ENCODE peak calls at places on chromosomes 1 and 21, in nine cellular contexts. One of them, this sample, is unnamed.
A peak's percentile ranks its signal among the peaks of the same experiment; 100 is the strongest.

GRCh38 chr1:243316366-243316989 is 60.6 kb downstream of the SDCCAG8 start:
- DNase-seq in cardiac muscle cell: no peak
- DNase-seq in dorsolateral prefrontal cortex: peak; percentile 91
- DNase-seq in osteoblast: no peak
- DNase-seq in BE2C: no peak
- DNase-seq in fibroblast of lung: no peak
- DNase-seq in epithelial cell of proximal tubule: no peak
- DNase-seq in CD4-positive, alpha-beta T cell: no peak
- DNase-seq in AG10803: no peak
- DNase-seq in this sample: peak; percentile 39

GRCh38 chr1:76086109-76086508 is 11.6 kb downstream of the ST6GALNAC3 start:
- DNase-seq in BE2C: no peak
- DNase-seq in fibroblast of lung: peak; percentile 22
- DNase-seq in AG10803: no peak
- DNase-seq in dorsolateral prefrontal cortex: no peak
- DNase-seq in osteoblast: no peak
- DNase-seq in cardiac muscle cell: no peak
- DNase-seq in CD4-positive, alpha-beta T cell: no peak
- DNase-seq in epithelial cell of proximal tubule: no peak
- DNase-seq in this sample: no peak

GRCh38 chr1:92482665-92483441 is 3.9 kb downstream of the GFI1 start:
- DNase-seq in AG10803: no peak
- DNase-seq in BE2C: no peak
- DNase-seq in epithelial cell of proximal tubule: no peak
- DNase-seq in fibroblast of lung: no peak
- DNase-seq in osteoblast: peak; percentile 88
- DNase-seq in dorsolateral prefrontal cortex: no peak
- DNase-seq in cardiac muscle cell: peak; percentile 16
- DNase-seq in CD4-positive, alpha-beta T cell: peak; percentile 32
- DNase-seq in this sample: peak; percentile 57

GRCh38 chr1:110060034-110060661 is 10.3 kb downstream of the ALX3 start:
- DNase-seq in AG10803: no peak
- DNase-seq in dorsolateral prefrontal cortex: no peak
- DNase-seq in osteoblast: no peak
- DNase-seq in BE2C: peak; percentile 41
- DNase-seq in cardiac muscle cell: peak; percentile 38
- DNase-seq in fibroblast of lung: peak; percentile 9
- DNase-seq in CD4-positive, alpha-beta T cell: peak; percentile 69
- DNase-seq in epithelial cell of proximal tubule: no peak
- DNase-seq in this sample: peak; percentile 66

GRCh38 chr1:33222381-33222780 is 33.9 kb upstream of the ZNF362 start:
- DNase-seq in CD4-positive, alpha-beta T cell: no peak
- DNase-seq in dorsolateral prefrontal cortex: no peak
- DNase-seq in fibroblast of lung: no peak
- DNase-seq in osteoblast: no peak
- DNase-seq in epithelial cell of proximal tubule: no peak
- DNase-seq in AG10803: no peak
- DNase-seq in cardiac muscle cell: no peak
- DNase-seq in BE2C: no peak
- DNase-seq in this sample: no peak

GRCh38 chr1:190540366-190540765 is 62.7 kb upstream of the BRINP3 start:
- DNase-seq in CD4-positive, alpha-beta T cell: no peak
- DNase-seq in AG10803: no peak
- DNase-seq in osteoblast: no peak
- DNase-seq in cardiac muscle cell: no peak
- DNase-seq in BE2C: no peak
- DNase-seq in epithelial cell of proximal tubule: no peak
- DNase-seq in dorsolateral prefrontal cortex: no peak
- DNase-seq in fibroblast of lung: no peak
- DNase-seq in this sample: no peak

GRCh38 chr1:244494659-244495058 is 33.6 kb downstream of the CATSPERE start:
- DNase-seq in dorsolateral prefrontal cortex: no peak
- DNase-seq in osteoblast: no peak
- DNase-seq in CD4-positive, alpha-beta T cell: no peak
- DNase-seq in fibroblast of lung: no peak
- DNase-seq in epithelial cell of proximal tubule: no peak
- DNase-seq in cardiac muscle cell: no peak
- DNase-seq in BE2C: no peak
- DNase-seq in AG10803: no peak
- DNase-seq in this sample: no peak

GRCh38 chr1:227709451-227709850 is 25.7 kb downstream of the JMJD4 start:
- DNase-seq in epithelial cell of proximal tubule: no peak
- DNase-seq in fibroblast of lung: no peak
- DNase-seq in dorsolateral prefrontal cortex: no peak
- DNase-seq in cardiac muscle cell: no peak
- DNase-seq in BE2C: no peak
- DNase-seq in AG10803: no peak
- DNase-seq in osteoblast: no peak
- DNase-seq in CD4-positive, alpha-beta T cell: no peak
- DNase-seq in this sample: no peak

GRCh38 chr21:44618504-44618903 is 6.6 kb downstream of the KRTAP10-8 start:
- DNase-seq in cardiac muscle cell: peak; percentile 9
- DNase-seq in epithelial cell of proximal tubule: no peak
- DNase-seq in CD4-positive, alpha-beta T cell: no peak
- DNase-seq in dorsolateral prefrontal cortex: no peak
- DNase-seq in BE2C: no peak
- DNase-seq in osteoblast: no peak
- DNase-seq in fibroblast of lung: peak; percentile 1
- DNase-seq in AG10803: peak; percentile 15
- DNase-seq in this sample: no peak
- TF ChIP-seq CTCF in cardiac muscle cell: no peak
- TF ChIP-seq CTCF in epithelial cell of proximal tubule: no peak
- TF ChIP-seq CTCF in CD4-positive, alpha-beta T cell: no peak
- TF ChIP-seq CTCF in dorsolateral prefrontal cortex: no peak
- TF ChIP-seq CTCF in BE2C: peak; percentile 10
- TF ChIP-seq CTCF in osteoblast: peak; percentile 29
- TF ChIP-seq CTCF in fibroblast of lung: no peak
- TF ChIP-seq CTCF in AG10803: peak; percentile 22
- TF ChIP-seq CTCF in this sample: no peak

GRCh38 chr1:15719721-15720120 is 16.3 kb upstream of the SLC25A34 start:
- DNase-seq in CD4-positive, alpha-beta T cell: no peak
- DNase-seq in cardiac muscle cell: no peak
- DNase-seq in fibroblast of lung: no peak
- DNase-seq in dorsolateral prefrontal cortex: no peak
- DNase-seq in BE2C: no peak
- DNase-seq in AG10803: no peak
- DNase-seq in osteoblast: peak; percentile 69
- DNase-seq in epithelial cell of proximal tubule: no peak
- DNase-seq in this sample: no peak
- TF ChIP-seq CTCF in CD4-positive, alpha-beta T cell: no peak
- TF ChIP-seq CTCF in cardiac muscle cell: no peak
- TF ChIP-seq CTCF in fibroblast of lung: no peak
- TF ChIP-seq CTCF in dorsolateral prefrontal cortex: no peak
- TF ChIP-seq CTCF in BE2C: no peak
- TF ChIP-seq CTCF in AG10803: no peak
- TF ChIP-seq CTCF in osteoblast: no peak
- TF ChIP-seq CTCF in epithelial cell of proximal tubule: no peak
- TF ChIP-seq CTCF in this sample: no peak

DNA sequence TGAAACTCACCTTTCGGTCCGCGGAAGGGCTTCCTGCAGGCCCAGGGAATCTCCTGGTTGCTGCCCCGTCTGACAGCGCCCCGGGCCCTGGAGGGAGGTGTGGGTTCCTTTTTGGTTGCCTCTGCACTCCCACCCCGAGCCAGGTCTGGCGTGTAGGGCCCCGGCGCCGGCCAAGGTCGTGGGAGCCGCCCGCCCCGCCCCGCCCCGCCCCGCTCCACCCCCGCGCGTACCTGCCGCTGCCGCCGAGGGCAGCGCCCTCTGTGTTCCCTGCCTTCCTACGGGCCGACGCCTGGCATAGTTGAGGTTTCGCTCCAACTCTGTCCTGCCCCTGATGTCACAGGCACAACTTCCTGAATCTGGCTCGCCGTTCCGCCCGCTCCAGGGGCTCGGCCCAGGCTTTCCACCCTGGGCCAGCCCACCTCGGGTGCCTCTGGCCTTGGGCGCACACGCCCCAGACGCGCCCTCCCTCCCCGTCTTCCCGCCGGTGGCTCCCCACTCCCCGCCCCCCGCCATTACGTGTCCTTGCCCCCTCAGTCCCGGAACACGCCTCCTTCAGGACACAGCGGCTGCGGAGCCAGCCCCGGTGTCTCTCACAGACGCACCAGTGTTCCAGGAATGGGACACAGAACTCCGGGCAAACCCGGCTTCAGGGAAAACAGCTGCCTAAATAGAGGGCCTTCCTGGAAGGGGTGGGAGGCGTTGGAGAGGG is at the start of gene KIAA0040:
- DNase-seq in CD4-positive, alpha-beta T cell: peak; percentile 35
- DNase-seq in fibroblast of lung: no peak
- DNase-seq in BE2C: peak; percentile 41
- DNase-seq in epithelial cell of proximal tubule: no peak
- DNase-seq in cardiac muscle cell: peak; percentile 38
- DNase-seq in AG10803: peak; percentile 17
- DNase-seq in dorsolateral prefrontal cortex: no peak
- DNase-seq in osteoblast: no peak
- DNase-seq in this sample: peak; percentile 56
- TF ChIP-seq CTCF in CD4-positive, alpha-beta T cell: no peak
- TF ChIP-seq CTCF in fibroblast of lung: no peak
- TF ChIP-seq CTCF in BE2C: no peak
- TF ChIP-seq CTCF in epithelial cell of proximal tubule: no peak
- TF ChIP-seq CTCF in cardiac muscle cell: no peak
- TF ChIP-seq CTCF in AG10803: peak; percentile 11
- TF ChIP-seq CTCF in dorsolateral prefrontal cortex: no peak
- TF ChIP-seq CTCF in osteoblast: no peak
- TF ChIP-seq CTCF in this sample: no peak

GRCh38 chr1:162988869-162989268 is 80.3 kb upstream of the RGS4 start:
- DNase-seq in BE2C: no peak
- DNase-seq in cardiac muscle cell: no peak
- DNase-seq in osteoblast: no peak
- DNase-seq in fibroblast of lung: no peak
- DNase-seq in dorsolateral prefrontal cortex: no peak
- DNase-seq in CD4-positive, alpha-beta T cell: no peak
- DNase-seq in AG10803: no peak
- DNase-seq in epithelial cell of proximal tubule: no peak
- DNase-seq in this sample: no peak
- TF ChIP-seq CTCF in BE2C: peak; percentile 34
- TF ChIP-seq CTCF in cardiac muscle cell: no peak
- TF ChIP-seq CTCF in osteoblast: no peak
- TF ChIP-seq CTCF in fibroblast of lung: no peak
- TF ChIP-seq CTCF in dorsolateral prefrontal cortex: no peak
- TF ChIP-seq CTCF in CD4-positive, alpha-beta T cell: no peak
- TF ChIP-seq CTCF in AG10803: no peak
- TF ChIP-seq CTCF in epithelial cell of proximal tubule: peak; percentile 25
- TF ChIP-seq CTCF in this sample: no peak